ENCODE peak calls at places on chromosomes 4 and X, in ten cellular contexts. O, F, Y, N, P, E, X, W, U and I are unnamed samples.

GRCh38 chr4:36006226-36006625 is 238.1 kb downstream of the ARAP2 start:
- DNase-seq in U (peak), F (no peak), E (no peak), O (no peak), W (peak), P (peak), Y (peak), N (no peak), X (no peak), I (no peak)

GRCh38 chr4:143402776-143403550 is 66.3 kb downstream of the GAB1 start:
- DNase-seq in F (no peak), U (no peak), W (no peak), E (no peak), N (no peak), P (no peak), O (no peak), X (peak), Y (no peak), I (peak)

GRCh38 chrX:37746268-37746931 is 33.5 kb upstream of the CYBB start:
- DNase-seq in U (no peak), Y (no peak), F (no peak), O (no peak), X (peak), E (no peak), N (no peak), P (peak), W (peak), I (peak)

GRCh38 chrX:152861116-152861515 is 30.3 kb downstream of the NSDHL start:
- DNase-seq in P (no peak), W (no peak), X (no peak), F (no peak), U (peak), N (no peak), E (no peak), Y (no peak), O (no peak), I (no peak)

GRCh38 chrX:38142598-38142997 is 78.1 kb downstream of the SRPX start:
- DNase-seq in X (no peak), F (peak), N (peak), E (no peak), Y (peak), W (no peak), U (peak), P (peak), O (peak), I (no peak)

GRCh38 chrX:103637604-103638338 is 9.0 kb downstream of the TCEAL1 start:
- DNase-seq in W (no peak), F (no peak), N (no peak), U (no peak), E (no peak), Y (no peak), P (peak), X (no peak), O (no peak), I (no peak)

GRCh38 chrX:34866636-34867035 is 76.0 kb upstream of the FAM47B start:
- DNase-seq in N (no peak), F (no peak), Y (no peak), P (no peak), W (no peak), O (no peak), E (no peak), U (peak), X (no peak), I (no peak)

GRCh38 chr4:165814256-165815010 is 58.6 kb upstream of the TLL1 start:
- DNase-seq in E (no peak), W (no peak), P (peak), O (no peak), X (no peak), Y (no peak), N (no peak), F (no peak), U (peak), I (no peak)

GRCh38 chr4:121397941-121398601 is 17.3 kb upstream of the QRFPR start:
- DNase-seq in X (no peak), U (no peak), F (no peak), Y (no peak), N (no peak), W (no peak), O (no peak), E (no peak), P (no peak), I (no peak)

GRCh38 chr4:99405433-99406115 is 29.6 kb downstream of the ADH7 start:
- DNase-seq in O (peak), P (peak), W (peak), E (peak), F (peak), Y (peak), N (peak), U (peak), X (peak), I (peak)

GRCh38 chrX:25442501-25442900 is 426.7 kb upstream of the ARX start:
- DNase-seq in Y (no peak), X (no peak), W (peak), P (no peak), O (no peak), F (no peak), U (peak), E (no peak), N (no peak), I (no peak)

GRCh38 chrX:112694062-112694461 is 14.3 kb upstream of the LHFPL1 start:
- DNase-seq in O (no peak), Y (no peak), F (no peak), X (no peak), W (no peak), E (no peak), N (no peak), P (no peak), U (no peak), I (no peak)

GRCh38 chr4:154490589-154491340 is 834 bp downstream of the DCHS2 start:
- DNase-seq in W (no peak), Y (no peak), O (no peak), P (no peak), N (no peak), F (no peak), E (no peak), X (no peak), U (no peak), I (no peak)
- H3K4me3 ChIP-seq in W (no peak), Y (peak), O (no peak), P (no peak), N (peak), F (no peak), E (peak), X (no peak), U (peak), I (no peak)

GRCh38 chr4:57190651-57191481 is 80.7 kb upstream of the IGFBP7 start:
- DNase-seq in O (no peak), W (peak), E (no peak), X (peak), F (peak), Y (no peak), P (peak), U (peak), N (no peak), I (peak)
- TF ChIP-seq CTCF in O (no peak), W (peak), E (peak), X (peak), F (peak), Y (peak), P (peak), U (peak), N (peak), I (peak)

GRCh38 chr4:30720021-30720655 is at the start of gene PCDH7:
- DNase-seq in X (no peak), W (peak), Y (no peak), F (no peak), P (peak), E (no peak), U (peak), N (peak), O (no peak), I (no peak)

GRCh38 chr4:30718021-30718888 is 1.9 kb upstream of the PCDH7 start:
- DNase-seq in Y (no peak), X (no peak), E (no peak), W (no peak), N (peak), F (no peak), P (no peak), O (no peak), U (peak), I (no peak)

GRCh38 chr4:30720656-30721352 is 635 bp downstream of the PCDH7 start:
- DNase-seq in X (no peak), F (peak), O (no peak), N (peak), P (peak), Y (no peak), U (peak), E (no peak), W (no peak), I (no peak)

GRCh38 chr4:30718889-30719252 is 1.3 kb upstream of the PCDH7 start:
- DNase-seq in F (no peak), P (peak), U (peak), W (no peak), Y (no peak), N (no peak), E (no peak), X (no peak), O (no peak), I (no peak)

DNA sequence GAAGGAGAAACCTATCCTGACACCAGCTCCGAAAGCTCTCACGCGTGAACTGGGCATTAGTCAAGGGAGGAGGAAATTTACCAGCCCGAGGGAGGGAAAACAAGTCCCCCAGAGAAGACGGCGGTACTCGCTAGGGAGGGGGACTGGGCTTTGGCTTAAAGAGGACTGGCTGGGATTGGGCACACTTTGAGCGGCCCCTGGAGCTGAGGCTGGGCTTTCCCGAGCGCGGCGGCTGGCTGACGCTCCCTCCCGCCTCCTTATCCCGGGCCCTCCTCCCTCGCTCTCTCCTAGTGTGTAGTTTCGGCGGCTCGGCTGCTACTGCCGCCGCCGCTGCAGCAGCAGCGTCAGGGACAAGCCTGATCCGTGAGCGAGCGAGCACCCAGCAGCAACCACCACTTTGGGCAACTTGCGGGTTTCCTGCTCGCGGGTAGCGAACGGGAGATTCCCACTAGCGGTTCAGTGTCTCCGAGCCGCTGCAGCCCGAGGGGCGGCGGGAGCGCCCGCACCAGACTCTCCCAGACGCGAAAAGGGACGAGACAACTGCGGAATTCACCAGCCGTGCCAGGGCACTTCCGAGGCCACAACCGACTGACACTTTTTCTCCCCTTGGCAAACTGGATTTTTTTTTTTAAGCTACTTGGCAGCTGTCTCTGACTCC is 677 bp upstream of the PCDH7 start:
- DNase-seq in N (peak), U (peak), O (no peak), W (peak), F (peak), Y (no peak), E (no peak), P (peak), X (no peak), I (no peak)
- H3K4me3 ChIP-seq in N (peak), U (peak), O (peak), W (no peak), F (no peak), Y (peak), E (no peak), P (peak), X (peak), I (peak)

GRCh38 chrX:68420559-68420958 is 12.7 kb downstream of the OPHN1 start:
- DNase-seq in Y (peak), N (no peak), O (no peak), P (peak), X (peak), E (no peak), W (no peak), F (no peak), U (peak), I (no peak)
- TF ChIP-seq CTCF in Y (no peak), N (no peak), O (no peak), P (no peak), X (no peak), E (no peak), W (no peak), F (no peak), U (no peak), I (no peak)

DNA sequence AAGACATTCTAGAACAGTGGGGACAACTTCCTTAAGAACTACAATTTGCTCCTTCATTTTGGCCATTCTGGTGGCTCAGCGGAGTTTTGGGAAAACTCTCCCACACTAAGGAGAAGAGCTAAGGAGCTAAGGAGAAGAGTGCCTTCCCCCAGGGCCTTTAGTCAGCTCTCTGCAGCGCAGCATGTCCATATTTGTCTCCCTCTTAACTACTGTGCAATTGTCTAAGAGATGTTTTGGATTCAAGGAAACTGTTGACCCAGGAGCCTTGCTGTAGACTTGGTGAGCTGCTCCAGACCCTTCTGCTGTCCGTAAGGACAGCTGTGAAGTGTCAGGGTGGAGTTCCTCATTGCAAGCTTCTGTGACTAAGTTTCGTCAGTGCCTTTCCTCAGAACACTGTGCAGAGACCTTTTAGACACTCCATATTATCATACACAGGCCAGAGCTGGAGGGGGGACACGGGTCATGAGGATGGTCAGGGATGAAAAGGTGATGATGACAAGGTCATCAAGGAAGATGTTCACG is 179.0 kb downstream of the NHS start:
- DNase-seq in X (no peak), U (no peak), P (no peak), E (no peak), W (no peak), O (no peak), Y (no peak), F (no peak), N (no peak), I (no peak)
- H3K4me3 ChIP-seq in X (no peak), U (no peak), P (no peak), E (no peak), W (no peak), O (no peak), Y (no peak), F (no peak), N (no peak), I (no peak)